ENCODE peak calls at places on chromosomes 12 and 14, in ten cellular contexts. U is right cardiac atrium; E is retina; L is NCI-H524; N is hepatocyte; Z is cardiac fibroblast; K is Karpas-422; P is CD4-positive, alpha-beta T cell; S is anterior cingulate cortex; C is PC-3. V is an unnamed sample.

GRCh38 chr14:51924600-51924999 is 64.2 kb downstream of the GNG2 start:
- DNase-seq in U (no peak), E (no peak), L (no peak), N (no peak), Z (no peak), K (no peak), P (no peak), S (no peak), C (no peak), V (no peak)

GRCh38 chr14:59159169-59159568 is 29.3 kb upstream of the DAAM1 start:
- DNase-seq in U (no peak), E (no peak), L (no peak), N (no peak), Z (no peak), K (no peak), P (no peak), S (no peak), C (no peak), V (no peak)

GRCh38 chr12:92702754-92703679 is at the start of gene PLEKHG7:
- DNase-seq in U (no peak), E (no peak), L (no peak), N (peak), Z (no peak), K (peak), P (no peak), S (no peak), C (no peak), V (no peak)

GRCh38 chr12:108572166-108572790 is 9.9 kb downstream of the ISCU start:
- DNase-seq in U (no peak), E (no peak), L (no peak), N (no peak), Z (peak), K (no peak), P (no peak), S (no peak), C (peak), V (no peak)

GRCh38 chr14:105043656-105044055 is 21.6 kb downstream of the GPR132 start:
- DNase-seq in U (no peak), E (no peak), L (no peak), N (no peak), Z (no peak), K (no peak), P (no peak), S (no peak), C (no peak), V (no peak)

GRCh38 chr14:31968107-31968810 is 108.8 kb upstream of the ARHGAP5 start:
- DNase-seq in U (no peak), E (no peak), L (no peak), N (peak), Z (no peak), K (peak), P (no peak), S (no peak), C (no peak), V (no peak)

GRCh38 chr12:46629331-46630229 is 196.2 kb downstream of the SLC38A4 start:
- DNase-seq in U (no peak), E (no peak), L (no peak), N (no peak), Z (no peak), K (no peak), P (no peak), S (no peak), C (no peak), V (no peak)

GRCh38 chr12:6703631-6704030 is 3.0 kb upstream of the PIANP start:
- DNase-seq in U (no peak), E (peak), L (no peak), N (no peak), Z (no peak), K (peak), P (no peak), S (no peak), C (no peak), V (no peak)

GRCh38 chr14:70239802-70240201 is 51.1 kb upstream of the SLC8A3 start:
- DNase-seq in U (no peak), E (no peak), L (no peak), N (no peak), Z (no peak), K (no peak), P (no peak), S (no peak), C (no peak), V (no peak)

GRCh38 chr12:520119-520518 is 60.4 kb downstream of the B4GALNT3 start:
- DNase-seq in U (no peak), E (no peak), L (no peak), N (no peak), Z (no peak), K (no peak), P (no peak), S (no peak), C (no peak), V (no peak)

GRCh38 chr12:93674386-93674785 is 2.8 kb upstream of the CRADD start:
- DNase-seq in U (no peak), E (no peak), L (no peak), N (no peak), Z (no peak), K (no peak), P (no peak), S (no peak), C (no peak), V (no peak)

GRCh38 chr12:77152623-77153193 is 87.3 kb upstream of the E2F7 start:
- DNase-seq in U (no peak), E (peak), L (no peak), N (peak), Z (peak), K (no peak), P (no peak), S (peak), C (peak), V (no peak)

GRCh38 chr12:32906407-32907165 is 10.0 kb upstream of the PKP2 start:
- DNase-seq in U (no peak), E (no peak), L (no peak), N (peak), Z (no peak), K (no peak), P (no peak), S (no peak), C (peak), V (no peak)

GRCh38 chr12:126907900-126908764 is 1358.8 kb upstream of the TMEM132C start:
- DNase-seq in U (no peak), E (no peak), L (no peak), N (no peak), Z (no peak), K (no peak), P (no peak), S (no peak), C (no peak), V (no peak)

GRCh38 chr12:116662612-116663144 is 75.2 kb downstream of the SPRING1 start:
- DNase-seq in U (no peak), E (peak), L (peak), N (peak), Z (no peak), K (no peak), P (no peak), S (no peak), C (no peak), V (no peak)

GRCh38 chr12:107133462-107133861 is 40.1 kb upstream of the CRY1 start:
- DNase-seq in U (no peak), E (no peak), L (no peak), N (no peak), Z (no peak), K (no peak), P (no peak), S (no peak), C (peak), V (no peak)

GRCh38 chr12:55658635-55659391 is 22.1 kb downstream of the OR10P1 start:
- DNase-seq in U (no peak), E (no peak), L (no peak), N (peak), Z (peak), K (no peak), P (no peak), S (no peak), C (no peak), V (no peak)

GRCh38 chr14:54488318-54488645 is 498 bp downstream of the GMFB start:
- DNase-seq in U (no peak), E (no peak), L (no peak), N (no peak), Z (no peak), K (no peak), P (no peak), S (no peak), C (no peak), V (no peak)

V was measured in activated T-helper 2 cell treated with anti-CD3 and anti-CD28 coated beads, Interferon-gamma antibody, Interleukin-2, Interleukin-4, amounts not matched to agents 10 μg/mL and 5 μg/mL and 100 μg/mL, durations not matched to agents 14 hours and 24 hours and 36 hours.